ENCODE peak calls at places on chromosomes 12 and 14, in four cellular contexts. One of them, this sample, is unnamed.

GRCh38 chr14:104793703-104793959 is 1.9 kb downstream of the AKT1 start:
- DNase-seq in fibroblast of lung: no peak
- DNase-seq in IMR-90: no peak
- DNase-seq in GM12878: no peak
- DNase-seq in this sample: no peak

GRCh38 chr14:68178282-68178681 is 358.7 kb downstream of the RAD51B start:
- DNase-seq in fibroblast of lung: peak
- DNase-seq in GM12878: no peak
- DNase-seq in IMR-90: no peak
- DNase-seq in this sample: no peak

GRCh38 chr12:55957106-55957859 is 8.6 kb downstream of the PMEL start:
- DNase-seq in fibroblast of lung: no peak
- DNase-seq in GM12878: no peak
- DNase-seq in IMR-90: no peak
- DNase-seq in this sample: no peak

GRCh38 chr12:72274926-72275325 is 2.8 kb downstream of the TRHDE start:
- DNase-seq in IMR-90: peak
- DNase-seq in GM12878: no peak
- DNase-seq in fibroblast of lung: no peak
- DNase-seq in this sample: no peak

GRCh38 chr14:32078794-32079663 is 1.9 kb downstream of the ARHGAP5 start:
- DNase-seq in fibroblast of lung: peak
- DNase-seq in GM12878: no peak
- DNase-seq in IMR-90: peak
- DNase-seq in this sample: no peak

GRCh38 chr12:80864046-80864735 is 73.5 kb downstream of the LIN7A start:
- DNase-seq in IMR-90: peak
- DNase-seq in fibroblast of lung: peak
- DNase-seq in GM12878: no peak
- DNase-seq in this sample: no peak

GRCh38 chr12:48816148-48816854 is 2.0 kb upstream of the CACNB3 start:
- DNase-seq in fibroblast of lung: no peak
- DNase-seq in IMR-90: no peak
- DNase-seq in GM12878: no peak
- DNase-seq in this sample: no peak

GRCh38 chr12:48924617-48925217 is 575 bp downstream of the FKBP11 start:
- DNase-seq in GM12878: peak
- DNase-seq in fibroblast of lung: peak
- DNase-seq in IMR-90: peak
- DNase-seq in this sample: peak

GRCh38 chr12:109169262-109169661 is 52.9 kb downstream of the ACACB start:
- DNase-seq in fibroblast of lung: no peak
- DNase-seq in IMR-90: no peak
- DNase-seq in GM12878: no peak
- DNase-seq in this sample: no peak

GRCh38 chr12:20602671-20603402 is 92.3 kb upstream of the SLCO1C1 start:
- DNase-seq in GM12878: no peak
- DNase-seq in fibroblast of lung: peak
- DNase-seq in IMR-90: peak
- DNase-seq in this sample: no peak

GRCh38 chr12:115657081-115658013 is 620.1 kb downstream of the MED13L start:
- DNase-seq in fibroblast of lung: no peak
- DNase-seq in GM12878: no peak
- DNase-seq in IMR-90: no peak
- DNase-seq in this sample: no peak

GRCh38 chr12:42382013-42382696 is 56.2 kb downstream of the PPHLN1 start:
- DNase-seq in GM12878: no peak
- DNase-seq in fibroblast of lung: no peak
- DNase-seq in IMR-90: peak
- DNase-seq in this sample: no peak

GRCh38 chr12:119417440-119417839 is 82.9 kb downstream of the CCDC60 start:
- DNase-seq in fibroblast of lung: no peak
- DNase-seq in IMR-90: no peak
- DNase-seq in GM12878: no peak
- DNase-seq in this sample: no peak

GRCh38 chr12:109552971-109553370 is 20.3 kb downstream of the MMAB start:
- DNase-seq in IMR-90: no peak
- DNase-seq in fibroblast of lung: no peak
- DNase-seq in GM12878: no peak
- DNase-seq in this sample: no peak

GRCh38 chr12:118456741-118457140 is 80.4 kb downstream of the SUDS3 start:
- DNase-seq in IMR-90: no peak
- DNase-seq in fibroblast of lung: no peak
- DNase-seq in GM12878: no peak
- DNase-seq in this sample: no peak

GRCh38 chr12:57837779-57838562 is 8.6 kb downstream of the CTDSP2 start:
- DNase-seq in GM12878: no peak
- DNase-seq in fibroblast of lung: peak
- DNase-seq in IMR-90: peak
- DNase-seq in this sample: no peak

GRCh38 chr14:100851586-100851916 is 25.6 kb downstream of the MEG3 start:
- DNase-seq in fibroblast of lung: no peak
- DNase-seq in IMR-90: no peak
- DNase-seq in GM12878: no peak
- DNase-seq in this sample: no peak

GRCh38 chr12:1501695-1502440 is 92.5 kb downstream of the FBXL14 start:
- DNase-seq in GM12878: no peak
- DNase-seq in IMR-90: no peak
- DNase-seq in fibroblast of lung: no peak
- DNase-seq in this sample: no peak

GRCh38 chr12:1502856-1503255 is 91.5 kb downstream of the FBXL14 start:
- DNase-seq in IMR-90: no peak
- DNase-seq in fibroblast of lung: no peak
- DNase-seq in GM12878: no peak
- DNase-seq in this sample: no peak

GRCh38 chr12:1502441-1502785 is 92.0 kb downstream of the FBXL14 start:
- DNase-seq in fibroblast of lung: peak
- DNase-seq in GM12878: no peak
- DNase-seq in IMR-90: peak
- DNase-seq in this sample: no peak

GRCh38 chr12:1504304-1505150 is 89.9 kb downstream of the FBXL14 start:
- DNase-seq in IMR-90: no peak
- DNase-seq in GM12878: no peak
- DNase-seq in fibroblast of lung: no peak
- DNase-seq in this sample: no peak

DNA sequence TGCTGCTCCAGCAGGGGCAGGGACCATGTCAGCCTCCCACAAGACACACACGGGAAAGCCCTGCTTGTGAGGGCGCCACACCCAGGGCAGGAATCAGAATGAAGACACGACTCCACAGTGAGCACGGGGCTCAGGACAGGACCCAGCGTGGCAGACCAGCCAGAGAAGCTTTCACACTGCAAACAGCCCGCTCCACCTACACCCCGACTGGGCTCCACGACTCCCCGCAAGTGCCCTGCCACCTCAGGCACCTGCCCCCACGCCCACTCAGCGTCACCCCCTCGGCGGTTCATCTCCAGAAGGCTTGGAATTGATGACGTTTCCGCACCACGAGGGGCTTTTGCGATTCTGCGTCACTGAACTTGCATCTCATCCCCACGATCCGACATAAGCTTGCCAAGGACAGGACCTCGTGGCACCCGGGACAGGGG is 91.1 kb downstream of the FBXL14 start:
- DNase-seq in GM12878: no peak
- DNase-seq in fibroblast of lung: no peak
- DNase-seq in IMR-90: no peak
- DNase-seq in this sample: no peak
- TF ChIP-seq CTCF in GM12878: no peak
- TF ChIP-seq CTCF in fibroblast of lung: no peak
- TF ChIP-seq CTCF in IMR-90: no peak
- TF ChIP-seq CTCF in this sample: no peak

DNA sequence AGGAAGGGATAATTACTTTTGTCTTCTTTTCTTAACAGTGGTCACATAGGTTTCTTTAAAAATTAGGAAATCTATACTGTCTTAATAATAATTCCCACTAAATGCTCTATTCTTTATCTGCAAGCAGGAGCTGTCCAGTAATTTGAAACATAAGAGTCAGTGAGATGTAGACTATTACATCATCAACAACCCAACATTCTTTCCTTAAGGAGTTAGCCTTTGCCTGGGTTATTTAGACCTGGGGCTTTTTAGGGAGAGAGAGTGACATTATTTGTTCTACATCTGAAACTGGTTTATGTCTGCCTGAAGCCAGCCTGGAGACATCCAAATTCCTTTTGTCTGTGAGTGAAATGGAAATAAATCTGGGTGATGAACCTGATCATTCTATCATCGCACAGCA is 294.4 kb downstream of the TMTC2 start:
- DNase-seq in IMR-90: no peak
- DNase-seq in fibroblast of lung: no peak
- DNase-seq in GM12878: no peak
- DNase-seq in this sample: no peak
- TF ChIP-seq CTCF in IMR-90: no peak
- TF ChIP-seq CTCF in fibroblast of lung: no peak
- TF ChIP-seq CTCF in GM12878: no peak
- TF ChIP-seq CTCF in this sample: no peak

DNA sequence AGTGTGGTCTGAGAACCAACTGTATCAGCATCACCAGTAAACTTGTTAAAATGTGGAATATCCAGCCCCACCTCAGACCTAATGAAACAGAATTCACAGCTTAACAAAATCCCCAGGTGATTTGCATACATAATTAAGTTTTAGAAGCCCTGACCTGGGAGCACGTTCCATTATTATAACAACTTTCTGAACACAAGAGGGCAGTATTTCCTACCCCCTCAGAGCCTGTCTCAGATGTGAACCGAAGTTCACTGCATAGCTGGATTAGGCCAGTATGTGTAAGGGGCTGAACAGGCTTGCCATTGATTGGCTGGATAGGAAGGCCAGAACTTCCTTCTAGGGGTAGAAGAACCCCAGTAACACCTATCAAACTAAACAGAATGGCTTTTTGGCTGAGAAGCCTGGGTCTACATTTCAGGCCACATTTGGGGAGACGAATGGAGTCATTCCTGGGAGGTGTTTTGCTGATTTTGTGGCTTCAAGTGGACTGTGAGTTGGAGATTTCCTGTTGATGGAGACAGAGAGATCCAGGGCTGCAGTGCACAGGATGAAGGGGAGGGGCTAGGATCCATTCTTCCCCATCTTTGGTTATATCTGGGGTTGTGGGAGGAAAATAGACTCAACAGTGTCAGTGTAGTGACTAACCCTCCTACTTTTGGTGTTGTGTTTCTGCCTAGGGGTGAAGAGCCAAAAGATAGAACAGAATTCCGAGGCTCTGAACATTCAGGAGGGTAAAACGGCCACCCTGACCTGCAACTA is 94.7 kb upstream of the OR4E1 start:
- DNase-seq in IMR-90: peak
- DNase-seq in GM12878: peak
- DNase-seq in fibroblast of lung: no peak
- DNase-seq in this sample: no peak
- TF ChIP-seq CTCF in IMR-90: peak
- TF ChIP-seq CTCF in GM12878: peak
- TF ChIP-seq CTCF in fibroblast of lung: peak
- TF ChIP-seq CTCF in this sample: peak

DNA sequence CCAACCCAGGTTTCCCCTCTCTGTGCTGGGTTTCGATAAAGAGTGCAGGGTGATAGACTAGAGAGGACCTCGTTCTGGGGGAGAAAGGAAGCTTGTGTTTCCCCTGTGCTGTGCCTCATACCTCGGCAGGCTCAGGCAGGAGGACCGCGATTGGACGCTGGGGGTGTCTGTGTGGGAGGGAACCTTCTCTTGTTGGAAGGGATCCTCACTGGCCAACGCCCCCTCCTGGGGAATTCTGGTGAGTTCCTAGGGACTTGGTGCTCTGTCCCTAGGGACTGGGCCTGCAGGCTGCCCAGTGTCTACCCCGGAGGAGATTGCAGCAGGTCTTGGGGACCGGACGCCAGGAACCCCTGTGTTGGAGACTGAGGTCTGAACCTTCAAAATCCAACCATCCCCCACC is 157.4 kb upstream of the PRMT8 start:
- DNase-seq in fibroblast of lung: no peak
- DNase-seq in IMR-90: no peak
- DNase-seq in GM12878: no peak
- DNase-seq in this sample: no peak
- TF ChIP-seq CTCF in fibroblast of lung: no peak
- TF ChIP-seq CTCF in IMR-90: no peak
- TF ChIP-seq CTCF in GM12878: no peak
- TF ChIP-seq CTCF in this sample: no peak

GRCh38 chr14:88551936-88552565 is 2.8 kb downstream of the PTPN21 start:
- DNase-seq in IMR-90: peak
- DNase-seq in fibroblast of lung: peak
- DNase-seq in GM12878: no peak
- DNase-seq in this sample: no peak

GRCh38 chr14:88552859-88553258 is 1.9 kb downstream of the PTPN21 start:
- DNase-seq in fibroblast of lung: no peak
- DNase-seq in IMR-90: no peak
- DNase-seq in GM12878: no peak
- DNase-seq in this sample: no peak

GRCh38 chr14:88553886-88554457 is 835 bp downstream of the PTPN21 start:
- DNase-seq in IMR-90: peak
- DNase-seq in GM12878: no peak
- DNase-seq in fibroblast of lung: peak
- DNase-seq in this sample: no peak

GRCh38 chr14:88550078-88550477 is 4.7 kb downstream of the PTPN21 start:
- DNase-seq in fibroblast of lung: no peak
- DNase-seq in GM12878: no peak
- DNase-seq in IMR-90: no peak
- DNase-seq in this sample: no peak

DNA sequence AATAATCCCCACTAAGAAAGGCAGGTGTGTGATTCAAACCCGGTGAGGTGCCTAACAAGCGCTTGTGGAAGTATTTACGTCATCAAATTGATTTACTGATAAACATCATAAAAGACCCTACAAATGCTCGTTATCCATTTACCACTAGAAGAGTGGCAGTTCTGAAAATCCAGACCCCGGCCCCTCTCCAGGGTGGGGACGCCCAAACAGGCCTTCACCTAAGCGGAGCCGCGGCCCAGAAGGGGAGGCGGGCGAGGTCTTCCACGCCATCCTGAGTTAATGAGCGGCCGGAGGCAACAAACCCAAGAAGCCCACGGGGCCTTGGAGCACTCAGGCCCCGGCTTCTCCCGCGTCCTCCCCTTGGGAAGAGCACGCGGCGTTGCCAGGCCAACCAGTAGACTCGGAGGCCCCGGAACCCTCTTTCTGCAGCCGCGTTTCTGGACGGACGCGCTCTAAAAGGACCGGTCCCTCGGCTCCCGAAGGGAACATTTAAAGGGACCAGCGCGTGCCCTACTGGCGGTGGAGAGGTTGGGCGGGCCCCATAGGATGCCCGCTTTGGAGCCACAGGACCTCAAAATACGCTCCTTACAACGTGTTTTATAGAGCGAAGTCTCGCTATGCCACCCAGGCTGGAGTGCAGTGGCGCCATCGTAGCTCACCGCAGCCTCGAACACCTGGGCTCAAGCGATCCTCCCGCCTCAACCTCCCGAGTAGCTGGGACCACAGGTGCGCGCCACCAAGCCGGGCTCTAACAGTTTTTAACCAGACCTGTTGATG is 3.5 kb downstream of the PTPN21 start:
- DNase-seq in IMR-90: peak
- DNase-seq in GM12878: no peak
- DNase-seq in fibroblast of lung: peak
- DNase-seq in this sample: peak
- TF ChIP-seq CTCF in IMR-90: peak
- TF ChIP-seq CTCF in GM12878: no peak
- TF ChIP-seq CTCF in fibroblast of lung: no peak
- TF ChIP-seq CTCF in this sample: no peak

This sample was measured in mesothelial cell of epicardium.